ENCODE peak calls at places on chromosomes 4 and X, in six cellular contexts. One of them, this sample, is unnamed.

GRCh38 chrX:12570859-12571501 is 220.2 kb upstream of the PRPS2 start:
- DNase-seq in keratinocyte: no peak
- DNase-seq in OCI-LY7: no peak
- DNase-seq in kidney: no peak
- DNase-seq in upper lobe of left lung: no peak
- DNase-seq in colonic mucosa: no peak
- DNase-seq in this sample: no peak

GRCh38 chr4:74665346-74665745 is 129.0 kb downstream of the BTC start:
- DNase-seq in keratinocyte: no peak
- DNase-seq in OCI-LY7: no peak
- DNase-seq in kidney: no peak
- DNase-seq in upper lobe of left lung: no peak
- DNase-seq in colonic mucosa: no peak
- DNase-seq in this sample: peak

GRCh38 chr4:4386296-4386735 is 586 bp upstream of the NSG1 start:
- DNase-seq in keratinocyte: no peak
- DNase-seq in OCI-LY7: peak
- DNase-seq in kidney: peak
- DNase-seq in upper lobe of left lung: no peak
- DNase-seq in colonic mucosa: no peak
- DNase-seq in this sample: no peak

GRCh38 chr4:3485011-3485881 is 22.1 kb downstream of the DOK7 start:
- DNase-seq in keratinocyte: no peak
- DNase-seq in OCI-LY7: peak
- DNase-seq in kidney: peak
- DNase-seq in upper lobe of left lung: no peak
- DNase-seq in colonic mucosa: peak
- DNase-seq in this sample: no peak

GRCh38 chr4:15031993-15032660 is 29.8 kb downstream of the CPEB2 start:
- DNase-seq in keratinocyte: no peak
- DNase-seq in OCI-LY7: no peak
- DNase-seq in kidney: peak
- DNase-seq in upper lobe of left lung: no peak
- DNase-seq in colonic mucosa: no peak
- DNase-seq in this sample: no peak

GRCh38 chr4:175435437-175435836 is 376.6 kb downstream of the GPM6A start:
- DNase-seq in keratinocyte: no peak
- DNase-seq in OCI-LY7: peak
- DNase-seq in kidney: no peak
- DNase-seq in upper lobe of left lung: no peak
- DNase-seq in colonic mucosa: no peak
- DNase-seq in this sample: no peak

GRCh38 chrX:154010330-154011087 is 9.2 kb downstream of the IRAK1 start:
- DNase-seq in keratinocyte: no peak
- DNase-seq in OCI-LY7: no peak
- DNase-seq in kidney: peak
- DNase-seq in upper lobe of left lung: peak
- DNase-seq in colonic mucosa: no peak
- DNase-seq in this sample: no peak

GRCh38 chr4:141771889-141772830 is 135.8 kb downstream of the IL15 start:
- DNase-seq in keratinocyte: no peak
- DNase-seq in OCI-LY7: no peak
- DNase-seq in kidney: no peak
- DNase-seq in upper lobe of left lung: no peak
- DNase-seq in colonic mucosa: no peak
- DNase-seq in this sample: no peak

GRCh38 chrX:63754141-63754859 is 30.7 kb downstream of the ARHGEF9 start:
- DNase-seq in keratinocyte: no peak
- DNase-seq in OCI-LY7: peak
- DNase-seq in kidney: no peak
- DNase-seq in upper lobe of left lung: peak
- DNase-seq in colonic mucosa: peak
- DNase-seq in this sample: no peak

GRCh38 chr4:105280338-105280809 is 133.7 kb downstream of the TET2 start:
- DNase-seq in keratinocyte: no peak
- DNase-seq in OCI-LY7: no peak
- DNase-seq in kidney: no peak
- DNase-seq in upper lobe of left lung: no peak
- DNase-seq in colonic mucosa: no peak
- DNase-seq in this sample: no peak

GRCh38 chr4:98530572-98530971 is 127.8 kb downstream of the TSPAN5 start:
- DNase-seq in keratinocyte: no peak
- DNase-seq in OCI-LY7: no peak
- DNase-seq in kidney: no peak
- DNase-seq in upper lobe of left lung: no peak
- DNase-seq in colonic mucosa: no peak
- DNase-seq in this sample: no peak

GRCh38 chr4:55393461-55394320 is 2.1 kb upstream of the TMEM165 start:
- DNase-seq in keratinocyte: no peak
- DNase-seq in OCI-LY7: peak
- DNase-seq in kidney: no peak
- DNase-seq in upper lobe of left lung: no peak
- DNase-seq in colonic mucosa: peak
- DNase-seq in this sample: no peak

GRCh38 chr4:165877291-165877690 is 4.3 kb downstream of the TLL1 start:
- DNase-seq in keratinocyte: no peak
- DNase-seq in OCI-LY7: no peak
- DNase-seq in kidney: no peak
- DNase-seq in upper lobe of left lung: no peak
- DNase-seq in colonic mucosa: no peak
- DNase-seq in this sample: no peak

GRCh38 chr4:86032476-86033022 is 327.3 kb downstream of the MAPK10 start:
- DNase-seq in keratinocyte: peak
- DNase-seq in OCI-LY7: no peak
- DNase-seq in kidney: no peak
- DNase-seq in upper lobe of left lung: peak
- DNase-seq in colonic mucosa: no peak
- DNase-seq in this sample: peak

GRCh38 chr4:13674971-13675370 is 47.4 kb upstream of the BOD1L1 start:
- DNase-seq in keratinocyte: no peak
- DNase-seq in OCI-LY7: no peak
- DNase-seq in kidney: no peak
- DNase-seq in upper lobe of left lung: no peak
- DNase-seq in colonic mucosa: no peak
- DNase-seq in this sample: no peak

GRCh38 chrX:3348191-3348590 is 1.7 kb upstream of the MXRA5 start:
- DNase-seq in keratinocyte: no peak
- DNase-seq in OCI-LY7: no peak
- DNase-seq in kidney: no peak
- DNase-seq in upper lobe of left lung: no peak
- DNase-seq in colonic mucosa: no peak
- DNase-seq in this sample: no peak

GRCh38 chr4:52943644-52944043 is 81.5 kb downstream of the RASL11B start:
- DNase-seq in keratinocyte: no peak
- DNase-seq in OCI-LY7: no peak
- DNase-seq in kidney: no peak
- DNase-seq in upper lobe of left lung: no peak
- DNase-seq in colonic mucosa: no peak
- DNase-seq in this sample: no peak

GRCh38 chr4:103002551-103002950 is 17.0 kb downstream of the SLC9B1 start:
- DNase-seq in keratinocyte: no peak
- DNase-seq in OCI-LY7: no peak
- DNase-seq in kidney: no peak
- DNase-seq in upper lobe of left lung: no peak
- DNase-seq in colonic mucosa: no peak
- DNase-seq in this sample: no peak

GRCh38 chrX:18674417-18674787 is 2.5 kb upstream of the RS1 start:
- DNase-seq in keratinocyte: no peak
- DNase-seq in OCI-LY7: no peak
- DNase-seq in kidney: no peak
- DNase-seq in upper lobe of left lung: no peak
- DNase-seq in colonic mucosa: peak
- DNase-seq in this sample: no peak

GRCh38 chrX:17638731-17639130 is 98.6 kb upstream of the SCML1 start:
- DNase-seq in keratinocyte: no peak
- DNase-seq in OCI-LY7: no peak
- DNase-seq in kidney: no peak
- DNase-seq in upper lobe of left lung: no peak
- DNase-seq in colonic mucosa: no peak
- DNase-seq in this sample: no peak

GRCh38 chrX:15848576-15848975 is 6.0 kb downstream of the AP1S2 start:
- DNase-seq in keratinocyte: no peak
- DNase-seq in OCI-LY7: no peak
- DNase-seq in kidney: no peak
- DNase-seq in upper lobe of left lung: no peak
- DNase-seq in colonic mucosa: no peak
- DNase-seq in this sample: no peak

GRCh38 chr4:19005211-19005610 is 983.7 kb upstream of the LCORL start:
- DNase-seq in keratinocyte: no peak
- DNase-seq in OCI-LY7: no peak
- DNase-seq in kidney: no peak
- DNase-seq in upper lobe of left lung: no peak
- DNase-seq in colonic mucosa: no peak
- DNase-seq in this sample: no peak

GRCh38 chrX:151239748-151240147 is 63.4 kb downstream of the GPR50 start:
- DNase-seq in keratinocyte: no peak
- DNase-seq in OCI-LY7: no peak
- DNase-seq in kidney: no peak
- DNase-seq in upper lobe of left lung: no peak
- DNase-seq in colonic mucosa: no peak
- DNase-seq in this sample: no peak

GRCh38 chr4:67162692-67163091 is 382.6 kb downstream of the CENPC start:
- DNase-seq in keratinocyte: no peak
- DNase-seq in OCI-LY7: no peak
- DNase-seq in kidney: no peak
- DNase-seq in upper lobe of left lung: no peak
- DNase-seq in colonic mucosa: no peak
- DNase-seq in this sample: no peak

GRCh38 chrX:16023790-16024734 is 99.3 kb upstream of the GRPR start:
- DNase-seq in keratinocyte: peak
- DNase-seq in OCI-LY7: no peak
- DNase-seq in kidney: no peak
- DNase-seq in upper lobe of left lung: no peak
- DNase-seq in colonic mucosa: no peak
- DNase-seq in this sample: no peak

GRCh38 chrX:57821703-57822375 is 88.4 kb downstream of the ZXDA start:
- DNase-seq in keratinocyte: peak
- DNase-seq in OCI-LY7: peak
- DNase-seq in kidney: no peak
- DNase-seq in upper lobe of left lung: no peak
- DNase-seq in colonic mucosa: peak
- DNase-seq in this sample: peak

GRCh38 chr4:99852199-99852718 is 35.6 kb downstream of the DAPP1 start:
- DNase-seq in keratinocyte: no peak
- DNase-seq in OCI-LY7: no peak
- DNase-seq in kidney: no peak
- DNase-seq in upper lobe of left lung: no peak
- DNase-seq in colonic mucosa: no peak
- DNase-seq in this sample: no peak

DNA sequence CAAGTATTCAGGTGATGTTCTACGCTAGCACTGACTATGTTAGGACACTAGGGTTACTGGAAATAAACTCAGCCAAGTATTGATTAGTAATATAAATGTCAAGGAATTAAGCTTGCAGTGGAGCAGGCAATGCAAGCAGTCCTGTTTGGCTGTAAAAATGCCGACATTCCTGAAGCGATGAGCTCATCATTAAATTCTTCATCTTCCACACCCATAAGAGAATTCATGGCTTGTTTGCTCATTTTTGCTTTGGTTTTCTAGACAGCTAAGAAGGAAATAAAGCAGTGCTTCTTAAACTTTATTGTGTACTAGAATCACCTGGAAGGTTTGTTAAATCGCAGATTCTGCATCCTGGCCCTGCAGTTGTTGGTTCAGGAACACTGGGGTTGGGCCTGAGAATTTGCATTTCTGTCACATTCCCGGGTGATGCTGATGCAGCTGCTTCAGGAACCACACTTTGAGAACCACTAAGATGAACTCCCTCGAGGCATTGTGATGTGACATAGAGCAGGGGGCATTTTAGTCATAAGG is 17.8 kb downstream of the ANXA3 start:
- DNase-seq in keratinocyte: peak
- DNase-seq in OCI-LY7: no peak
- DNase-seq in kidney: no peak
- DNase-seq in upper lobe of left lung: no peak
- DNase-seq in colonic mucosa: no peak
- DNase-seq in this sample: peak
- H3K27ac ChIP-seq in keratinocyte: peak
- H3K27ac ChIP-seq in OCI-LY7: no peak
- H3K27ac ChIP-seq in kidney: no peak
- H3K27ac ChIP-seq in upper lobe of left lung: peak
- H3K27ac ChIP-seq in colonic mucosa: no peak
- H3K27ac ChIP-seq in this sample: peak

GRCh38 chrX:130902446-130902782 is 595 bp downstream of the ENOX2 start:
- DNase-seq in keratinocyte: no peak
- DNase-seq in OCI-LY7: no peak
- DNase-seq in kidney: no peak
- DNase-seq in upper lobe of left lung: no peak
- DNase-seq in colonic mucosa: no peak
- DNase-seq in this sample: no peak
- H3K27ac ChIP-seq in keratinocyte: peak
- H3K27ac ChIP-seq in OCI-LY7: no peak
- H3K27ac ChIP-seq in kidney: no peak
- H3K27ac ChIP-seq in upper lobe of left lung: no peak
- H3K27ac ChIP-seq in colonic mucosa: no peak
- H3K27ac ChIP-seq in this sample: no peak

DNA sequence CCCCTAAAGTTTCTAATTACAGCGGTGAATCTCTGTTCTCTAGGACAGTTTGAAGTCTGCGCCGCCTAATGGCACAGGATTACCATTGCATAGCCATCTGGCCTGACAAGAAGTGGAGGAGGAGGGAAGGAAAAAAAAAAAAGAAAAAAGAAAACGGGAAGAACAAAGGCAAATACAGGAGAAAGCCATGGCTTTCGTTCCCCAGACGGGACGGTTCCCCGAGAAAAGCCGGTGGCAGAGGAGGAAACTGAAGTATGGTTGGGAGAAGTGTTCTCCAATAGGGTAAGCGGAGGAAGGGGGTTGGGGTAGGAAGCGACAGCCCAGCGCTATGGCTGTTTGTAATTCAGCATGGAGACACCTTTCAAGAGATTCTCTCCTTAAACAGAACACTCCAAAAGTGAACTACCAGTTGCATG is 80.8 kb downstream of the HMGN5 start:
- DNase-seq in keratinocyte: no peak
- DNase-seq in OCI-LY7: peak
- DNase-seq in kidney: no peak
- DNase-seq in upper lobe of left lung: peak
- DNase-seq in colonic mucosa: peak
- DNase-seq in this sample: peak
- H3K27ac ChIP-seq in keratinocyte: peak
- H3K27ac ChIP-seq in OCI-LY7: peak
- H3K27ac ChIP-seq in kidney: no peak
- H3K27ac ChIP-seq in upper lobe of left lung: peak
- H3K27ac ChIP-seq in colonic mucosa: peak
- H3K27ac ChIP-seq in this sample: no peak

DNA sequence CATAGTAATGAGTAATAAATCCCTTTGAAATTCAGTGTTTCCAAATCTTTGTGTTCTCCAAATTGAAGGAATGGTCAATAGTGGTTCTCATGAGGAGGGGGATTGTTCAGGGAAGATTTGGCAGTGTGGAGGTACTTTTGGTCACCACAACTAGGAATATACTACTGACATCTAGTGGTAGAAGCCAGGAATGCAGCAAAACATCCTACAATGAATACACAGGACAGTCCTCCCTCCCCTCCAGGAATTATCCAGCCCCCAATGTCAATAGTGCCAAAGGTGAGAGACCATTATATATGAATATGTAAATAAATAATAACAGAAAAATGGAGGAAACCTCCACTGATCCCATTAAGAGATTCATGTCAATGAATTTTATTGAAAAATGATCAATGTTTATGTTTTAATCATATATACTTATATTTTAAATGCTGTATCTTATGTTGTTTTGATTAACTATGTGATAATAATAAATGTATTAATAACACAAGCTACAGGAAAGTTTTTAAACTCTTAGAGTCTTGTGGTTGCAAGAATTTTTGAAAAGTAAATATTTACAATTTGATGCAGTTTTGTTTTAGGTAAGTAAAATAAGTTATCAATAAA is 14.4 kb upstream of the FAM9A start:
- DNase-seq in keratinocyte: no peak
- DNase-seq in OCI-LY7: peak
- DNase-seq in kidney: no peak
- DNase-seq in upper lobe of left lung: no peak
- DNase-seq in colonic mucosa: peak
- DNase-seq in this sample: no peak
- H3K27ac ChIP-seq in keratinocyte: no peak
- H3K27ac ChIP-seq in OCI-LY7: no peak
- H3K27ac ChIP-seq in kidney: no peak
- H3K27ac ChIP-seq in upper lobe of left lung: no peak
- H3K27ac ChIP-seq in colonic mucosa: no peak
- H3K27ac ChIP-seq in this sample: no peak